ENCODE peak calls at places on chromosomes 13 and 19, in four cellular contexts. J is IMR-90, X is trophoblast cell, T is H1. B is an unnamed sample.

GRCh38 chr13:38979891-38980627 is 10.6 kb downstream of the STOML3 start:
- DNase-seq in J (no peak), T (no peak), X (peak), B (no peak)

GRCh38 chr13:79044415-79044814 is 361.6 kb downstream of the RBM26 start:
- DNase-seq in J (no peak), X (no peak), T (no peak), B (no peak)

GRCh38 chr19:3458595-3459284 is 21.6 kb downstream of the SMIM24 start:
- DNase-seq in J (peak), X (no peak), T (no peak), B (peak)

GRCh38 chr13:98300956-98301641 is 124.0 kb upstream of the RNF113B start:
- DNase-seq in T (no peak), J (peak), X (peak), B (no peak)

GRCh38 chr19:46932346-46932745 is 71.5 kb downstream of the ARHGAP35 start:
- DNase-seq in J (peak), X (no peak), T (no peak), B (no peak)

GRCh38 chr19:41904118-41904870 is 21.3 kb downstream of the ARHGEF1 start:
- DNase-seq in J (no peak), X (no peak), T (no peak), B (no peak)

GRCh38 chr13:102244617-102245227 is 157.1 kb downstream of the FGF14 start:
- DNase-seq in X (no peak), T (no peak), J (no peak), B (no peak)

GRCh38 chr13:30593001-30593400 is 24.7 kb upstream of the USPL1 start:
- DNase-seq in X (no peak), T (no peak), J (no peak), B (no peak)

GRCh38 chr19:45779231-45780145 is 2.8 kb downstream of the DMPK start:
- DNase-seq in J (no peak), X (peak), T (peak), B (peak)

GRCh38 chr13:25169356-25169755 is 2.7 kb downstream of the AMER2 start:
- DNase-seq in J (no peak), X (no peak), T (no peak), B (no peak)

GRCh38 chr13:40251343-40252032 is 415.0 kb downstream of the FOXO1 start:
- DNase-seq in J (no peak), T (no peak), X (no peak), B (no peak)

GRCh38 chr19:30170081-30170480 is 202.1 kb upstream of the ZNF536 start:
- DNase-seq in J (no peak), T (no peak), X (no peak), B (no peak)

GRCh38 chr19:55152017-55152416 is 3.0 kb upstream of the TNNT1 start:
- DNase-seq in J (no peak), T (no peak), X (no peak), B (no peak)

GRCh38 chr19:722553-723101 is 13.9 kb downstream of the PALM start:
- DNase-seq in J (no peak), T (no peak), X (no peak), B (no peak)

GRCh38 chr13:75458696-75459422 is 23.1 kb downstream of the TBC1D4 start:
- DNase-seq in T (no peak), J (no peak), X (no peak), B (peak)

GRCh38 chr13:41905600-41906254 is 55.2 kb downstream of the VWA8 start:
- DNase-seq in J (peak), X (peak), T (no peak), B (no peak)

GRCh38 chr19:47036233-47036651 is 12.2 kb downstream of the TMEM160 start:
- DNase-seq in T (no peak), X (no peak), J (no peak), B (no peak)

GRCh38 chr13:38697628-38698333 is 10.9 kb downstream of the FREM2 start:
- DNase-seq in T (no peak), J (no peak), X (no peak), B (no peak)

GRCh38 chr19:1149259-1150045 is 24.6 kb downstream of the SBNO2 start:
- DNase-seq in J (no peak), T (no peak), X (no peak), B (no peak)

GRCh38 chr13:77554079-77554478 is 18.6 kb downstream of the SCEL start:
- DNase-seq in T (no peak), J (no peak), X (no peak), B (no peak)

GRCh38 chr13:44651724-44652123 is 75.6 kb upstream of the TSC22D1 start:
- DNase-seq in X (no peak), J (no peak), T (no peak), B (no peak)

GRCh38 chr19:33726756-33727155 is 69.9 kb upstream of the KCTD15 start:
- DNase-seq in J (no peak), X (no peak), T (no peak), B (no peak)

GRCh38 chr19:48405850-48406249 is 12.4 kb downstream of the GRIN2D start:
- DNase-seq in T (no peak), X (no peak), J (peak), B (no peak)

GRCh38 chr13:67231481-67231940 is 1.4 kb upstream of the PCDH9 start:
- DNase-seq in T (no peak), X (no peak), J (no peak), B (no peak)

GRCh38 chr19:50716178-50717025 is 3.2 kb downstream of the SHANK1 start:
- DNase-seq in X (no peak), T (no peak), J (no peak), B (no peak)

GRCh38 chr13:40398060-40398459 is 268.4 kb downstream of the FOXO1 start:
- DNase-seq in J (no peak), T (no peak), X (peak), B (no peak)

GRCh38 chr13:75049936-75050335 is 432.0 kb downstream of the TBC1D4 start:
- DNase-seq in T (no peak), J (no peak), X (no peak), B (no peak)

GRCh38 chr19:18899624-18900560 is 3.9 kb upstream of the CERS1 start:
- DNase-seq in X (no peak), J (no peak), T (no peak), B (peak)

GRCh38 chr19:18900700-18901502 is 4.9 kb upstream of the CERS1 start:
- DNase-seq in J (no peak), X (no peak), T (no peak), B (no peak)

GRCh38 chr19:18898081-18898532 is 2.1 kb upstream of the CERS1 start:
- DNase-seq in J (no peak), X (peak), T (no peak), B (no peak)

GRCh38 chr19:18897108-18898029 is 1.4 kb upstream of the CERS1 start:
- DNase-seq in X (no peak), J (no peak), T (no peak), B (no peak)

DNA sequence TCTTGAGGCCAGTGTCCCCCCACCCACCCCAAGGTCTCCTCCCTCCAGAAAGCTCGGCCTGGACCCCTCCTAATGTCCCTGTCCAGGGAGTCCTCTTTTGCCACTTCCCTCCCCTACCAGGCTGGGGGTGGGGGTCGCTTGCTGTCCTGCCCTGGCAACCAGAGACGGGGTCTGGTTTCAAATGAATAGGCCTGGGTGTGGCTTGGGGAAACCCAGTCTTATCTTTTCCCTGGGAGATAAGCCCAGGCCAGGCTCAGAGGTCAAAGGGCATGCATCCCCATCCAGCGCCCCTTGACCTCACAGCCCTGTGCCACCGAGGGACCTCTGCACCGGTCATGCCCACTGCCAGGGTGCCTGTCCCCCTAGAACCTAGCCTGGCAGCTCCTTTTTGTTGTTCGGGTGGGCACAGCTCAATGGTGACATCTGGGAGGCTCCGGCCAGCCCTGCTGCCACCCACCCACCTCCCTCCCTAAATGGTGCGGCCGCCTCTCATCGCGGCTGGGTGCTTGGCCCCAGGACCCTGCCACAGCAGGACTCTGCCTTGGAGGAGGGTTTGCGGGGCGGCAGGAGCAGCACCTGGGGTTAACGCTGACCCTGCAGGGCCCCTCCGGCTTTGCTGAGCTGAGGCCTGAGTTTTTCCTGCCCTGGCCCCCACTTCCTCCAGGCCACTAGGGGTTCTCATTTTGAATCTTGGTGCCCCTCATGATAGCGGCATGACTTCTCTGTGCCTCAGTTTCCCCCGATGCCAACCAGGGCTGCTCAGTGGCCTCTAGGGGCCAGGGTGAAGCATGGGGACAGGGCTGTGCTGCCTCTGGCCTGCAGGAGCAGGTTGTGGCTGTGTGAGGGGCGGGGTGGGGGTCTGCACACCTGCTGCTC is 2.8 kb upstream of the CERS1 start:
- DNase-seq in T (no peak), X (no peak), J (no peak), B (peak)
- H3K14ac ChIP-seq in T (no peak), X (no peak), J (no peak), B (no peak)

GRCh38 chr13:113774177-113775107 is 15.4 kb downstream of the TMEM255B start:
- DNase-seq in X (no peak), T (no peak), J (peak), B (no peak)
- H3K14ac ChIP-seq in X (no peak), T (peak), J (peak), B (no peak)

DNA sequence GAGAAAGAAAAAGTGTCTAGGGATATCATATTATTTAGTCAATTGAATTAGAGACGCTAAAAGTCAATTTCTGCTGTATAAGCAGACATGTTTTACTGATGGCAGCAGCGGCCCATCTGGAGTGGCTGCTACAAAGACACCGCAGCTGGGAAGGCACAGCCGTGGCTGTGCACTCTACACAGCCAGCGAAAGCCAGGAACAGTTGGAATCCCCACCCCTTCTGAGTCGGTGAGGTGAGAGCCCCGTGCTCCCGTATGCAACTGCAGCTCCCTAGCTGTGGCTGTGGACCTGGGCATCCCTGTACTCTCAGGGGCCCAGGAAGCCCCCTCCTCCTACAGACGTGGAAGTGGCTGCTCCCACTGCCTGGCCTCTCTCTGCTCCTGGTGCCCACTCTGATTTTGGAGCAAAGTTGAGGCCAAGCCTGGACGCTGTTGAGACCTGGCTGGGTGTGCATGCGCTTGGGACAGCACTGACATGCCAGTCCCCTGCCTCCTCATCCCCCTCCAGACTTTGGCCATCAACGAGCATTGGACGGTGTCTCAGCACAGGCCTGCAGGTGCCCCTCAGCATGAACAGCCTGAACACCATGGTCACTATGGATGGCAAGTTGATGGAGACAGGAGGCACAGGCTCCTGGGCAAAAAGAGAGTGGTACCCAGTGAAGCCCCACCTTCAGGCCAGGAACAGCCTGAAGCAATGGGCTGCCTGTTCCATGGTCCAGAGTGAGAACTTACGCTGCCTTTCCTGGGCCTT is 944.0 kb upstream of the MIR17HG start:
- DNase-seq in X (no peak), T (no peak), J (no peak), B (no peak)
- H3K14ac ChIP-seq in X (no peak), T (no peak), J (no peak), B (no peak)

GRCh38 chr19:36528194-36528920 is at the start of gene ZNF260:
- DNase-seq in T (peak), J (peak), X (peak), B (peak)

GRCh38 chr19:36524617-36525016 is 3.5 kb downstream of the ZNF260 start:
- DNase-seq in J (no peak), T (no peak), X (no peak), B (no peak)

GRCh38 chr19:36528921-36529518 is 949 bp upstream of the ZNF260 start:
- DNase-seq in T (peak), J (no peak), X (peak), B (peak)

GRCh38 chr19:36526581-36526980 is 1.5 kb downstream of the ZNF260 start:
- DNase-seq in X (no peak), J (no peak), T (no peak), B (no peak)

DNA sequence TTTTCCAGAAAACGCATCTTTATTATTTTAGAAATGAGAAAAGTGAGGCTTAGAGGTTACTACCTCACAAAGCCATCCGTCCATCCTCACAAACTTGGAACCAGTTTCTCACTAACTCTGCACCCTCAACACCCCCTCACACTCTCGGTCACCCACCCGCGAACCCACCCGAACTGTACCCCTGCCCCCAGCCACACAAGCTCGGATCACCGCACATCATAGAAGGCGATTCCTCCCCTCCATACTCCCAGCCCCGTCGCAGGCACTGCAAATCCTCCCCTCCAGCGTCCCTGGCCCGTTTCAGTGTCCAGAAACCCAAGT is 238 bp downstream of the ZNF260 start:
- DNase-seq in T (no peak), X (peak), J (no peak), B (no peak)
- H3K14ac ChIP-seq in T (peak), X (peak), J (peak), B (peak)

DNA sequence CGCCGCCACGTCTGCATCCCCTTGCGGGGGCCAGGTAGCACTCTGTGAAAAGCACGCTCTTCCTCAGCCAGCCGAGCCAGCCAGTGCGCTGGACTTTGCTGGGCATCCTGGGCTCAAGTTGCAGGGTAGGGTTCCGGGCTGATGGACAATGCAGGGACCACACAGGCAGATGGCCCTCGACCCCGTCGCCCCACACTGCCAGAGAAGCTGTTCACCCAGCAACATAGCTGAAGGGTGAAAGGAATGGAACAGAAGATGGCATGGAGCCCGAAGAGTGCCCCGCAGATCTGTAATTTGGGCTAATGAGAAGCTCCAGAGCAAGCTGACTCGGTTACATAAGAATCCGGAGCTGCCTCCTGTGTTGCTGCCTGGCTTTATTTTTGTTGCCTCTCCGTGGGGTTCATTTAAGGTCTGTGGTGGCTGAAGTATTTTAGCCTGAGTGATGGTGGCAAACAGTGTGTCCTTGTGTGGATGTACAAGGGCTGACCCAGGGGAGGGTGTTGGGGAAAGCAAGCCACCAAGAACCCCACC is 105.8 kb downstream of the SOX1 start:
- DNase-seq in X (no peak), J (no peak), T (no peak), B (no peak)
- H3K14ac ChIP-seq in X (no peak), J (no peak), T (no peak), B (no peak)

GRCh38 chr19:14006085-14006765 is at the start of gene RFX1:
- DNase-seq in T (peak), X (peak), J (peak), B (peak)
- H3K14ac ChIP-seq in T (no peak), X (peak), J (peak), B (peak)

DNA sequence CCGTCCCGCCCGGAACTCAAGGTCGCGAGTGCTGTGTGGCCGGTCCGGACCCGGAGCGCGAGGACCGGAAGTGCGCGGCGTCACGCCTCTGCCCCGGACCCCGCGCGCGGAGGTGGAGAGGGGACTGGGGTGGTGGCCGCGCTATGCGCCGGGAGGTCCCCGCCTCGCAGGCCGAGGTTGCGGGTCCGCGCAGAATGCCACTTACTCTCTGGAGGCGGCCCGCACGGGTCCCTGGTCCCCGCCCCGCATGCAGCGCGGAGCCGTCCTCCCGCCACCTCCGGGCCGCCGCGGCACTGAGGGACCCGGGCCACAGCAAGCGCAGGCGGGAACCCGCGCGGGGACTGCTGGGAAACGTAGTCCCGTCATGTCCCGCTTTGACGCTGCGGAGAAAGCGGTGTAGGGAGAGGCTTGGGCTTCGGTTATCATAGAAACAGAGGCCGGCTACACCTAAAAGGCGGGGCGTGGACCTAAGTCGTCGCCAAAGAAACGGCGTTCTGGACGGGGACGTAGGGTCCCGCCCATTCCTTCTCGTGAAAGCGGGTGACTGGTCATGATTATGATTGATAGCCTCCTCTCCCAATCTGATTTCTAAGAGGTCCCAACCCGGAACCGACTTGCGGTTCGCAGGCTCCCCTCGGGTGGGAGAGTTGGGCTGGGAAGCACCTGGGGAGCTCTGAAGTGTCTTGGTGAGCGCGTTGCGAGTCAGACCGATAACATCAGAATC is at the start of gene ZNF837:
- DNase-seq in T (peak), X (peak), J (peak), B (peak)
- H3K14ac ChIP-seq in T (no peak), X (peak), J (peak), B (peak)

GRCh38 chr13:112055417-112056206 is 11.3 kb upstream of the SOX1 start:
- DNase-seq in T (no peak), J (no peak), X (no peak), B (peak)

GRCh38 chr13:112056284-112056727 is 10.6 kb upstream of the SOX1 start:
- DNase-seq in X (no peak), T (peak), J (no peak), B (peak)

GRCh38 chr13:112057736-112058518 is 9.0 kb upstream of the SOX1 start:
- DNase-seq in T (peak), X (no peak), J (no peak), B (peak)

GRCh38 chr13:112057434-112057735 is 9.6 kb upstream of the SOX1 start:
- DNase-seq in J (no peak), X (no peak), T (no peak), B (no peak)

GRCh38 chr13:112056739-112057433 is 10.1 kb upstream of the SOX1 start:
- DNase-seq in T (peak), J (no peak), X (no peak), B (peak)
- H3K14ac ChIP-seq in T (no peak), J (no peak), X (no peak), B (no peak)

DNA sequence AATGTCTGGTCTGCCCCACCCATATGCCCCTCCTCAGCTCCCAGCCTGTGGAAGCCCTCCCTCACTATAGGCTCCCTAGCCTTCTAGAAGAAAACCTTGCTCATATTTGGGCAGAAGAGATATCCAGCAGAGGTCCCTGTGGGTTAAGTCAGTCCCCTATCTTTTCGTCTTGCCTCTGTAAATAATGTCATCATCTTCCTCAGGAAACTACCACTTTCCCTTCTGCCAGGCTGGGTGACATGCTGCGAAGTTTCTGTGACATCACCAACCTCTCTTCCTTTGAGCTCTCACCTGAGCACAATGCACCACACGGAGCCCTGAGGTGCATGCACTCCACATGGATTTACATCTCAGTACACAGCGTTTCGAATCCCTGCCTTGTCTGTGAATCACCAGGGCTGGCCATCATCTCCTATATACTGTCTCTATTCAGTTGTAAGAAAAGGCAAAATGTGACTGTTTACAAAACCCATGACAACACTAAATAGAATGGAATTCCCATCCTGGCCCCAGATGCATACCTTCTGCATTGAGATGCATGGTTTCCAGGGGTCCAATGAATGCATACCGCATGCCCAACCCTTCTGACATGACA is 112.8 kb downstream of the CRYL1 start:
- DNase-seq in T (no peak), J (peak), X (peak), B (peak)
- H3K14ac ChIP-seq in T (no peak), J (no peak), X (no peak), B (no peak)

GRCh38 chr13:46522692-46523040 is 30.3 kb upstream of the LRCH1 start:
- DNase-seq in J (no peak), X (no peak), T (no peak), B (no peak)
- H3K14ac ChIP-seq in J (no peak), X (no peak), T (no peak), B (no peak)

B was measured in H9.